ENCODE peak calls at places on chromosomes 12 and 14, in nine cellular contexts. O is HCT116, Z is mesothelial cell of epicardium, X is A549, D is right lobe of liver, K is stomach, P is AG04450, F is cardiac fibroblast, R is astrocyte of the spinal cord. U is an unnamed sample.

GRCh38 chr14:53979141-53979673 is 22.6 kb upstream of the BMP4 start:
- DNase-seq in F (no peak), P (no peak), Z (no peak), D (peak; percentile 18), R (peak; percentile 58), K (no peak), X (no peak), O (no peak), U (no peak)

GRCh38 chr12:121637231-121637914 is 11.0 kb downstream of the ORAI1 start:
- DNase-seq in K (peak; percentile 40), R (no peak), O (no peak), F (no peak), X (no peak), D (peak; percentile 33), Z (no peak), P (no peak), U (peak; percentile 75)

GRCh38 chr14:94041551-94042346 is 15.6 kb downstream of the OTUB2 start:
- DNase-seq in K (peak; percentile 54), Z (no peak), R (peak; percentile 45), X (no peak), O (no peak), P (peak; percentile 46), F (peak; percentile 72), D (no peak), U (no peak)

GRCh38 chr14:20799955-20800544 is 2.6 kb downstream of the RNASE1 start:
- DNase-seq in P (no peak), Z (no peak), D (no peak), X (no peak), R (no peak), O (no peak), K (peak; percentile 33), F (no peak), U (no peak)

GRCh38 chr14:71931492-71932228 is 569 bp upstream of the RGS6 start:
- DNase-seq in R (no peak), Z (no peak), P (no peak), D (peak; percentile 20), X (no peak), O (no peak), F (no peak), K (no peak), U (peak; percentile 45)

GRCh38 chr14:74904623-74905503 is 18.2 kb downstream of the RPS6KL1 start:
- DNase-seq in D (no peak), F (no peak), R (no peak), P (no peak), K (no peak), X (no peak), Z (no peak), O (no peak), U (no peak)

GRCh38 chr14:25237845-25238244 is 187.9 kb upstream of the STXBP6 start:
- DNase-seq in F (peak; percentile 1), O (no peak), Z (no peak), X (no peak), D (no peak), K (no peak), P (no peak), R (no peak), U (no peak)

GRCh38 chr12:115375188-115375991 is 691.4 kb upstream of the TBX3 start:
- DNase-seq in D (no peak), F (peak; percentile 71), R (peak; percentile 82), O (no peak), X (no peak), K (no peak), Z (no peak), P (no peak), U (peak; percentile 62)

GRCh38 chr12:54667945-54668344 is 19.8 kb upstream of the DCD start:
- DNase-seq in F (no peak), R (no peak), O (no peak), K (no peak), P (no peak), D (no peak), X (no peak), Z (no peak), U (no peak)

GRCh38 chr12:71639341-71639760 is 24.3 kb downstream of the ZFC3H1 start:
- DNase-seq in F (peak; percentile 8), O (no peak), R (no peak), K (no peak), D (no peak), P (no peak), X (peak; percentile 13), Z (no peak), U (peak; percentile 6)

GRCh38 chr12:128743911-128744310 is 79.8 kb downstream of the SLC15A4 start:
- DNase-seq in D (no peak), F (no peak), R (no peak), X (no peak), Z (no peak), K (no peak), O (no peak), P (no peak), U (no peak)

GRCh38 chr12:115166698-115167315 is 482.8 kb upstream of the TBX3 start:
- DNase-seq in P (peak; percentile 4), R (peak; percentile 43), X (no peak), K (no peak), F (peak; percentile 59), O (no peak), D (no peak), Z (no peak), U (no peak)

GRCh38 chr14:89422952-89423345 is 5.9 kb upstream of the FOXN3 start:
- DNase-seq in P (no peak), F (no peak), Z (no peak), K (no peak), X (no peak), O (no peak), D (no peak), R (no peak), U (no peak)

GRCh38 chr14:36300337-36300736 is 20.1 kb downstream of the MBIP start:
- DNase-seq in F (peak; percentile 36), P (no peak), D (no peak), Z (no peak), R (peak; percentile 10), X (no peak), O (no peak), K (no peak), U (peak; percentile 5)

GRCh38 chr12:60977966-60978365 is 1282.2 kb upstream of the USP15 start:
- DNase-seq in K (no peak), F (no peak), D (no peak), O (no peak), P (no peak), R (no peak), X (no peak), Z (no peak), U (no peak)

GRCh38 chr14:20302042-20302761 is 3.5 kb downstream of the TTC5 start:
- DNase-seq in K (no peak), D (no peak), Z (no peak), F (peak; percentile 51), R (peak; percentile 46), P (no peak), X (no peak), O (no peak), U (no peak)

GRCh38 chr12:133130808-133131128 is 341 bp downstream of the ZNF10 start:
- DNase-seq in K (peak; percentile 32), P (no peak), F (no peak), O (no peak), D (peak; percentile 52), Z (no peak), R (no peak), X (no peak), U (peak; percentile 26)

GRCh38 chr14:53955671-53956426 is 776 bp downstream of the BMP4 start:
- DNase-seq in F (no peak), O (no peak), D (peak; percentile 51), R (peak; percentile 53), K (peak; percentile 70), X (no peak), P (no peak), Z (peak; percentile 47), U (peak; percentile 59)

GRCh38 chr12:123983822-123984485 is 10.9 kb downstream of the ZNF664 start:
- DNase-seq in Z (no peak), O (peak; percentile 60), D (no peak), F (peak; percentile 86), R (peak; percentile 73), K (peak; percentile 41), X (peak; percentile 51), P (no peak), U (peak; percentile 39)

GRCh38 chr12:67354322-67354721 is 85.2 kb downstream of the CAND1 start:
- DNase-seq in Z (no peak), X (no peak), D (no peak), P (no peak), K (no peak), F (peak; percentile 34), O (no peak), R (no peak), U (no peak)

GRCh38 chr12:6241495-6241894 is 41.3 kb downstream of the CD9 start:
- DNase-seq in D (peak; percentile 51), Z (no peak), F (no peak), R (no peak), P (no peak), X (no peak), O (no peak), K (peak; percentile 93), U (no peak)

GRCh38 chr12:3097186-3097804 is 20.1 kb downstream of the TSPAN9 start:
- DNase-seq in X (no peak), R (no peak), O (no peak), P (no peak), F (peak; percentile 80), Z (peak; percentile 73), D (peak; percentile 85), K (peak; percentile 64), U (no peak)

GRCh38 chr12:91183565-91183964 is 948 bp upstream of the DCN start:
- DNase-seq in F (no peak), O (no peak), Z (no peak), P (no peak), R (peak; percentile 24), X (no peak), K (no peak), D (no peak), U (no peak)

GRCh38 chr14:58395815-58396626 is at the start of gene TOMM20L:
- DNase-seq in F (peak; percentile 62), O (peak; percentile 15), K (peak; percentile 79), R (peak; percentile 55), P (peak; percentile 4), Z (peak; percentile 46), X (peak; percentile 65), D (peak; percentile 79), U (peak; percentile 92)
- TF ChIP-seq CTCF in F (peak; percentile 25), O (peak; percentile 8), K (no peak), R (peak; percentile 46), P (peak; percentile 48), Z (peak; percentile 81), X (peak; percentile 94), D (peak; percentile 90), U (peak; percentile 87)

GRCh38 chr14:70317091-70317968 is 42.2 kb downstream of the COX16 start:
- DNase-seq in D (no peak), R (no peak), Z (no peak), K (no peak), P (no peak), X (no peak), F (no peak), O (no peak), U (no peak)
- TF ChIP-seq CTCF in D (no peak), R (no peak), Z (no peak), K (no peak), P (no peak), X (no peak), F (no peak), O (no peak), U (no peak)

GRCh38 chr12:106358410-106359241 is 1.1 kb downstream of the POLR3B start:
- DNase-seq in X (peak; percentile 63), P (no peak), O (no peak), D (peak; percentile 44), K (peak; percentile 34), R (no peak), F (peak; percentile 81), Z (no peak), U (no peak)
- TF ChIP-seq CTCF in X (no peak), P (no peak), O (no peak), D (no peak), K (no peak), R (no peak), F (no peak), Z (no peak), U (no peak)

GRCh38 chr14:66610154-66610563 is 102.2 kb downstream of the GPHN start:
- DNase-seq in D (no peak), K (no peak), F (peak; percentile 40), X (no peak), Z (no peak), P (no peak), O (peak; percentile 49), R (no peak), U (no peak)
- TF ChIP-seq CTCF in D (peak; percentile 38), K (no peak), F (peak; percentile 55), X (peak; percentile 10), Z (peak; percentile 25), P (peak; percentile 46), O (peak; percentile 45), R (peak; percentile 38), U (peak; percentile 11)

U was measured in GM13976.